ENCODE peak calls at places on chromosome 17, in four cellular contexts. P is HCT116, F is left ventricle myocardium inferior, K is prostate gland. W is an unnamed sample.

GRCh38 chr17:59811209-59811608 is 81.5 kb downstream of the TUBD1 start:
- DNase-seq in P (no peak), F (no peak), K (no peak), W (no peak)

GRCh38 chr17:10843806-10844205 is 5.9 kb upstream of the PIRT start:
- DNase-seq in P (no peak), F (no peak), K (peak), W (no peak)

GRCh38 chr17:57876866-57877237 is 27.0 kb upstream of the MRPS23 start:
- DNase-seq in P (no peak), F (no peak), K (no peak), W (no peak)

GRCh38 chr17:13541032-13541480 is 60.7 kb downstream of the HS3ST3A1 start:
- DNase-seq in P (peak), F (no peak), K (no peak), W (no peak)

GRCh38 chr17:59513934-59514841 is 51.2 kb upstream of the DHX40 start:
- DNase-seq in P (no peak), F (peak), K (peak), W (peak)

GRCh38 chr17:65530158-65530984 is 31.1 kb downstream of the AXIN2 start:
- DNase-seq in P (no peak), F (no peak), K (no peak), W (no peak)

GRCh38 chr17:78127888-78128615 is 503 bp downstream of the TMC6 start:
- DNase-seq in P (no peak), F (no peak), K (peak), W (no peak)

GRCh38 chr17:67992541-67993152 is 3.6 kb downstream of the C17orf58 start:
- DNase-seq in P (no peak), F (no peak), K (peak), W (no peak)

GRCh38 chr17:66711936-66712335 is 123.0 kb upstream of the CACNG5 start:
- DNase-seq in P (no peak), F (no peak), K (peak), W (peak)

GRCh38 chr17:5526821-5527598 is 40.6 kb downstream of the MIS12 start:
- DNase-seq in P (peak), F (peak), K (peak), W (no peak)

GRCh38 chr17:56595831-56596740 is 2.6 kb downstream of the NOG start:
- DNase-seq in P (no peak), F (no peak), K (no peak), W (no peak)

GRCh38 chr17:4657678-4658077 is 16.2 kb upstream of the ALOX15 start:
- DNase-seq in P (no peak), F (no peak), K (no peak), W (no peak)

GRCh38 chr17:14301761-14302401 is 1.0 kb downstream of the HS3ST3B1 start:
- DNase-seq in P (no peak), F (peak), K (no peak), W (peak)

GRCh38 chr17:885971-886571 is 93.5 kb downstream of the NXN start:
- DNase-seq in P (no peak), F (peak), K (peak), W (no peak)

GRCh38 chr17:5706835-5707234 is 122.5 kb upstream of the NLRP1 start:
- DNase-seq in P (peak), F (peak), K (peak), W (peak)

GRCh38 chr17:76585048-76585648 is 512 bp downstream of the ST6GALNAC2 start:
- DNase-seq in P (no peak), F (no peak), K (no peak), W (no peak)

GRCh38 chr17:70819183-70819582 is 649.9 kb downstream of the KCNJ2 start:
- DNase-seq in P (no peak), F (no peak), K (no peak), W (no peak)

GRCh38 chr17:68961204-68961893 is 6.2 kb upstream of the ABCA8 start:
- DNase-seq in P (no peak), F (peak), K (no peak), W (no peak)

GRCh38 chr17:82243648-82244412 is 15.0 kb downstream of the SLC16A3 start:
- DNase-seq in P (no peak), F (no peak), K (no peak), W (no peak)

GRCh38 chr17:2275722-2276121 is 27.9 kb downstream of the SMG6 start:
- DNase-seq in P (no peak), F (no peak), K (no peak), W (no peak)

GRCh38 chr17:70892527-70892926 is 723.2 kb downstream of the KCNJ2 start:
- DNase-seq in P (no peak), F (no peak), K (no peak), W (no peak)

GRCh38 chr17:57889892-57890856 is 40.3 kb upstream of the MRPS23 start:
- DNase-seq in P (peak), F (peak), K (peak), W (peak)

GRCh38 chr17:46810837-46811236 is 7.7 kb downstream of the WNT3 start:
- DNase-seq in P (no peak), F (no peak), K (no peak), W (no peak)

GRCh38 chr17:46812624-46813318 is 5.7 kb downstream of the WNT3 start:
- DNase-seq in P (no peak), F (no peak), K (no peak), W (no peak)

GRCh38 chr17:46805771-46806170 is 12.7 kb downstream of the WNT3 start:
- DNase-seq in P (no peak), F (no peak), K (no peak), W (no peak)

GRCh38 chr17:46811978-46812583 is 6.4 kb downstream of the WNT3 start:
- DNase-seq in P (no peak), F (no peak), K (no peak), W (no peak)

DNA sequence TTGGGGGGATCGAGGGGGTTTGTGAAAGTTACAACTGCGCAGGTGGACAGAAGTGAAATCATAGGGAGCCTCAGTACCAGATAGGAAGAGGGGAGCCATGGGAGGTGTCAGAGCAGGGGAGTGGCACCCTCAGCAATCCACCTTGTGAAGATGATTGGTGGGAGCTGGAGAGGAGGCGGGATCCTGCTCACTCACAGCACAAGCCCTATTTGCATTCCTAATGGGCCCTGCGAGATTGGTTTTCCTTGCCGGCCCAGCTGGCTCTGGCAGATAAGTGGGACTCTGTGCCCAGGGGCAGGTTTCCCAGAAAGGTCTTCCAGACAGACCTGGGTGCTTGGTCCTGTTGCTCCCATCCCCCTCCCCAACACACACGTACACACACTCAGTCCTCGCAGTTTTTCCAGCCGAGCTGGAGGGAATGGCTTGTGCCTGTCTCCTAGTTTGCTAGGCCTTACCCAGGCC is 9.4 kb downstream of the WNT3 start:
- DNase-seq in P (no peak), F (no peak), K (no peak), W (no peak)
- H3K27ac ChIP-seq in P (no peak), F (no peak), K (no peak), W (no peak)

DNA sequence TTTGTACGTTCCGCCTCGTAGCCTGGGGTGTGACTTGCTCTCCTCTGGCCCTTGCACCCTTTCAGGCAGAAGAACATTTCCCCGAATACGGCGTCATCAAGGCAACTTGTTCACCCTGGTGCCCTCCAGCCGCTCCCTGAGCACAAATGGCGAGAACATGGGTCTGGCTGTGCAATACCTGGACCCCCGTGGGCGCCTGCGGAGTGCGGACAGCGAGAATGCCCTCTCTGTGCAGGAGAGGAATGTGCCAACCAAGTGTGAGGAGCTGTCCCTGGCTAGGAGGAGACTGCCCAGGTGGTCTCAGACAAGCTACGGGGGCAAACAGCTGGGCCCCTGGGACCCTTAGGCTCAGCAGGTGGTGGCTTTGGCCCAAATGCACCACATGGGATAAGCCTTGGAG is 10.4 kb downstream of the LIMD2 start:
- DNase-seq in P (no peak), F (no peak), K (no peak), W (no peak)
- H3K4me3 ChIP-seq in P (no peak), F (no peak), K (no peak), W (no peak)

GRCh38 chr17:17748179-17748578 is 66.9 kb downstream of the RAI1 start:
- DNase-seq in P (no peak), F (no peak), K (no peak), W (no peak)
- TF ChIP-seq CTCF in P (peak), F (no peak), K (no peak), W (no peak)

GRCh38 chr17:75239214-75239613 is 22.2 kb downstream of the GGA3 start:
- DNase-seq in P (no peak), F (no peak), K (no peak), W (no peak)

GRCh38 chr17:75238684-75239191 is 22.7 kb downstream of the GGA3 start:
- DNase-seq in P (peak), F (no peak), K (peak), W (peak)

GRCh38 chr17:75239778-75240393 is 21.5 kb downstream of the GGA3 start:
- DNase-seq in P (no peak), F (no peak), K (no peak), W (no peak)

GRCh38 chr17:75237100-75238014 is 24.0 kb downstream of the GGA3 start:
- DNase-seq in P (no peak), F (peak), K (no peak), W (no peak)

DNA sequence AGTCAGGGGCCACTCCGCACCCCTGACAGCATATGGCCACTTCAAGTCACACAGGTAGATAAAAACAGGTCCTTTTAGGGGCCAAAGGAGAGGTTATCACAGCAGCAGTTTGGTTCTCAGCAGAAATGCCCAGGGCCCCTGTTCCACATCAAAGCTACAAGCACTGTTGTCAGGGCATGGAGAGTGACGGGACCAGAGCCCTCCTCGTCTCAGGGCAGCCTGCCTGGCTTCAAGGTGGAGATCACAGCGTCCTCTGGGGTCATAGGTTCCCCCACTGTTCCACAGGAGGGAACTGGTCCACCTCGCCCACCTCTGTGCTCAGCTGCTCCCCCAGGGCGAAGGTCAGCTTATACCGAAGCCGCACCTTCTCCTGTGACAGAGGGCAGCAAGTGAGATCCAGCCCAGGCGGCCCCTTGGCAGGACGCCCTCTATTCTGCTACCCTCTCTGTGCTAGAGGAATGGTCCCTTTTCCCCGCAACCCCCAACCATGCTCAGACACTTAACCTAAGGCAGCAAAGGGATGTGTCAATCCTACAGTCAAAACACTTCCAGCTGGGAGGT is 23.3 kb downstream of the GGA3 start:
- DNase-seq in P (no peak), F (no peak), K (no peak), W (no peak)
- H3K27ac ChIP-seq in P (no peak), F (peak), K (no peak), W (no peak)

DNA sequence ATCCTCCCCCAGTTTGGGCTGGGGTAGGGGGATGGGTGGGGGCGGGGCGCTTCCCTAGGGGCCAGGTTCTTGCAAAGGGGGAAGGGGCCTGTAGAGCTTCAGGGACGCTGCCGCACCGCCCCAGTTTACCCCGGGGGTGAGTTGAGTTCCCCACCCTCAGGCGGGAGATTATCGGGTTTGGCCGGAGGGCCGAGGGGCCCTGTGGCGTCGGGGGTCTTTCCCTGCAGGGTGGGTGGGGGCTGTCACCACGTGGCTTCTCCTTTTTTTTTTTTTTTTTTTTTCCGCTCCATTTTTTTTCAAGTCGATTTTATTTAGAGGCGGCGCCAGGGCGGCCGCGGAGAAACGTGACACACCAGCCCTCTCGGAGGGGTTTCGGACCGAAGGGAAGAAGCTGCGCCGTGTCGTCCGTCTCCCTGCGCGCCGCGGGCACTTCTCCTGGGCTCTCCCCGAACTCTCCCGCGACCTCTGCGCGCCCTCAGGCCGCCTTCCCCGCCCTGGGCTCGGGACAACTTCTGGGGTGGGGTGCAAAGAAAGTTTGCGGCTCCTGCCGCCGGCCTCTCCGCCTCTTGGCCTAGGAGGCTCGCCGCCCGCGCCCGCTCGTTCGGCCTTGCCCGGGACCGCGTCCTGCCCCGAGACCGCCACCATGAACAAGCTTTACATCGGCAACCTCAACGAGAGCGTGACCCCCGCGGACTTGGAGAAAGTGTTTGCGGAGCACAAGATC is at the start of gene IGF2BP1:
- DNase-seq in P (no peak), F (no peak), K (no peak), W (no peak)
- H3K4me3 ChIP-seq in P (no peak), F (peak), K (no peak), W (no peak)

DNA sequence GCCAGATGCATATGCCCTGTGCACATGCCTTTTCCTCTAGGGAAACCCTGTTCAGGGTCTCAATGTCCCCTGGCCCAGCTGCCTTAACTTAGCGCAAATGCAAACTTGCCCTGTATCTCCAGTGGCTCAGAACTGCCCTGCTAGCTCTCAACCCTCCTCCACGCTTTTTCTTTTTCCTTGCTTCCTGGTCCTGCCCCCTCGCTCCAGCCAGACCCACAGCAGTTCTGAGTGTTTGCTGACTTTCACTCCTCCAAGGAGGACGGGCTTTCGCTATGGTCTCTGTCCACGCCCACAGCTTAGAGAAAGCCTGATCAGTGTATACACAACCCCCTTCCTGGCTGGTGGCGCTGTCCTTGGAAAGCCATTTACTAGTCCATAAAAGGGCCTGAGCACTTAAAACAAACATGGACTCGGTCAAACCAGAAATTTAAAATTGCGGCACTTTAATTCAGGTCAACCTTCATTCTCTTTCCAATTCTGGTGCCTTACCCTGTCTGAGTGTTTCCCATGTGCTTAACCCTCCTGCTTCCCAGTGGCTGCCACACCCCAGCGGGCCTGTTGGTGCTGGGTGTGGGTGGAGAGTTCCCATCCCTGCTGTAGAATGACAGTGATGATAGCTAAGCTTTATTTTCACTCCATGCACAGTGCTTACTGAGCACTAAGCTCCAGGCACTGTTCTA is 15.6 kb upstream of the TMEM98 start:
- DNase-seq in P (no peak), F (peak), K (peak), W (peak)
- TF ChIP-seq CTCF in P (no peak), F (no peak), K (no peak), W (no peak)

GRCh38 chr17:49741692-49742076 is 22.2 kb downstream of the FAM117A start:
- DNase-seq in P (no peak), F (no peak), K (no peak), W (no peak)

GRCh38 chr17:49738456-49739163 is 25.3 kb downstream of the FAM117A start:
- DNase-seq in P (no peak), F (peak), K (no peak), W (no peak)

GRCh38 chr17:49742256-49742655 is 21.7 kb downstream of the FAM117A start:
- DNase-seq in P (no peak), F (no peak), K (no peak), W (no peak)

GRCh38 chr17:49739662-49740271 is 24.2 kb downstream of the FAM117A start:
- DNase-seq in P (no peak), F (peak), K (peak), W (peak)

DNA sequence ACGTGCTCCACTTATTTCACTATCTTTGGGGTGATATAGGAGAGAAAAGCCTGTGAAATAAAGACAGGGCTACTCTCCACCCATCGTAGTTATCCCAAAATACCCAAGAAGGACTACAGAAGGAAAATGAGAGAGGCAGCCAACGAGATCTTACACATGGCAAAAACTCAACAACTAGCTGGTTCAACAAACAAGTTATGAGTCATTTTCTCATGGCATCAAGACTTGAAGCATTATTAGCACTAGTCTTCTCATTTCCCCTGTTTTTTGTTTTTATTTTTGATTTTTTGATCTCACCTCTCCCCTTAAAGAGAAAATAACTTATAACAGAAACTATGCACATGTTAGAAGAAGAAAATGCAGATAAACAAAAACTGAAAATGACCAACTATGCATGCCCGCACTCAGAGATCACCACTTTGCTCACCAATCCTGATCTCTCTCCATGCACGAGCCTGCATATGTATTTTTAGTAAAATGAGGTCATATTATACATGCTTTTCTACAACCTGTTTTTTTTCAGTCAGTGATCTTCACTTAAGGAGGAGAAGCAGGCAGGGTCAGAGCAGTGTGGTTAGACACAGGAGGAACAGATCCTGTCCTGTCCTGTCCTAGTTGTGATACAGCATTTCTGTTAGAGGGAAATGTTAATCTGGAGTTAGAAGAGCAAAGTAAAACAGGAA is 22.8 kb downstream of the FAM117A start:
- DNase-seq in P (no peak), F (no peak), K (no peak), W (no peak)
- H3K27ac ChIP-seq in P (no peak), F (peak), K (peak), W (peak)

W was measured in lung.